ENCODE peak calls at places on chromosomes 5 and 9, in ten cellular contexts. One of them, this sample, is unnamed.

GRCh38 chr9:99030082-99030481 is 74.8 kb upstream of the TGFBR1 start:
- DNase-seq in gastrocnemius medialis: no peak
- DNase-seq in H1: no peak
- DNase-seq in NB4: peak
- DNase-seq in esophagus squamous epithelium: no peak
- DNase-seq in lower leg skin: no peak
- DNase-seq in A549: no peak
- DNase-seq in IMR-90: peak
- DNase-seq in tibial nerve: no peak
- DNase-seq in ovary: no peak
- DNase-seq in this sample: no peak

GRCh38 chr9:2846115-2846514 is 2.2 kb upstream of the PUM3 start:
- DNase-seq in gastrocnemius medialis: no peak
- DNase-seq in H1: no peak
- DNase-seq in NB4: no peak
- DNase-seq in esophagus squamous epithelium: no peak
- DNase-seq in lower leg skin: no peak
- DNase-seq in A549: no peak
- DNase-seq in IMR-90: no peak
- DNase-seq in tibial nerve: no peak
- DNase-seq in ovary: no peak
- DNase-seq in this sample: no peak

GRCh38 chr9:3863114-3863528 is 337.3 kb upstream of the RFX3 start:
- DNase-seq in gastrocnemius medialis: no peak
- DNase-seq in H1: no peak
- DNase-seq in NB4: peak
- DNase-seq in esophagus squamous epithelium: no peak
- DNase-seq in lower leg skin: no peak
- DNase-seq in A549: peak
- DNase-seq in IMR-90: peak
- DNase-seq in tibial nerve: peak
- DNase-seq in ovary: no peak
- DNase-seq in this sample: peak

GRCh38 chr5:175219256-175219835 is 224.6 kb downstream of the DRD1 start:
- DNase-seq in gastrocnemius medialis: no peak
- DNase-seq in H1: no peak
- DNase-seq in NB4: no peak
- DNase-seq in esophagus squamous epithelium: no peak
- DNase-seq in lower leg skin: no peak
- DNase-seq in A549: no peak
- DNase-seq in IMR-90: no peak
- DNase-seq in tibial nerve: no peak
- DNase-seq in ovary: no peak
- DNase-seq in this sample: no peak

GRCh38 chr5:176899946-176900782 is 1.0 kb upstream of the HK3 start:
- DNase-seq in gastrocnemius medialis: no peak
- DNase-seq in H1: no peak
- DNase-seq in NB4: no peak
- DNase-seq in esophagus squamous epithelium: no peak
- DNase-seq in lower leg skin: peak
- DNase-seq in A549: no peak
- DNase-seq in IMR-90: peak
- DNase-seq in tibial nerve: no peak
- DNase-seq in ovary: no peak
- DNase-seq in this sample: no peak

GRCh38 chr5:144404672-144405071 is 234.0 kb downstream of the KCTD16 start:
- DNase-seq in gastrocnemius medialis: no peak
- DNase-seq in H1: no peak
- DNase-seq in NB4: no peak
- DNase-seq in esophagus squamous epithelium: no peak
- DNase-seq in lower leg skin: no peak
- DNase-seq in A549: no peak
- DNase-seq in IMR-90: no peak
- DNase-seq in tibial nerve: no peak
- DNase-seq in ovary: no peak
- DNase-seq in this sample: no peak

GRCh38 chr5:107269256-107269655 is 401.5 kb downstream of the EFNA5 start:
- DNase-seq in gastrocnemius medialis: no peak
- DNase-seq in H1: no peak
- DNase-seq in NB4: no peak
- DNase-seq in esophagus squamous epithelium: no peak
- DNase-seq in lower leg skin: no peak
- DNase-seq in A549: no peak
- DNase-seq in IMR-90: no peak
- DNase-seq in tibial nerve: no peak
- DNase-seq in ovary: no peak
- DNase-seq in this sample: no peak

GRCh38 chr9:90612957-90613356 is 29.7 kb downstream of the DIRAS2 start:
- DNase-seq in gastrocnemius medialis: no peak
- DNase-seq in H1: no peak
- DNase-seq in NB4: no peak
- DNase-seq in esophagus squamous epithelium: no peak
- DNase-seq in lower leg skin: no peak
- DNase-seq in A549: no peak
- DNase-seq in IMR-90: no peak
- DNase-seq in tibial nerve: no peak
- DNase-seq in ovary: no peak
- DNase-seq in this sample: no peak

GRCh38 chr5:134236820-134237219 is 10.9 kb upstream of the PPP2CA start:
- DNase-seq in gastrocnemius medialis: no peak
- DNase-seq in H1: no peak
- DNase-seq in NB4: no peak
- DNase-seq in esophagus squamous epithelium: no peak
- DNase-seq in lower leg skin: no peak
- DNase-seq in A549: no peak
- DNase-seq in IMR-90: no peak
- DNase-seq in tibial nerve: no peak
- DNase-seq in ovary: no peak
- DNase-seq in this sample: no peak

GRCh38 chr5:134245101-134245604 is 19.3 kb upstream of the PPP2CA start:
- DNase-seq in gastrocnemius medialis: no peak
- DNase-seq in H1: no peak
- DNase-seq in NB4: peak
- DNase-seq in esophagus squamous epithelium: no peak
- DNase-seq in lower leg skin: no peak
- DNase-seq in A549: peak
- DNase-seq in IMR-90: peak
- DNase-seq in tibial nerve: no peak
- DNase-seq in ovary: peak
- DNase-seq in this sample: peak

GRCh38 chr5:134242146-134242545 is 16.3 kb upstream of the PPP2CA start:
- DNase-seq in gastrocnemius medialis: peak
- DNase-seq in H1: no peak
- DNase-seq in NB4: no peak
- DNase-seq in esophagus squamous epithelium: no peak
- DNase-seq in lower leg skin: no peak
- DNase-seq in A549: peak
- DNase-seq in IMR-90: peak
- DNase-seq in tibial nerve: peak
- DNase-seq in ovary: no peak
- DNase-seq in this sample: peak

GRCh38 chr5:134236208-134236761 is 10.4 kb upstream of the PPP2CA start:
- DNase-seq in gastrocnemius medialis: no peak
- DNase-seq in H1: no peak
- DNase-seq in NB4: no peak
- DNase-seq in esophagus squamous epithelium: no peak
- DNase-seq in lower leg skin: peak
- DNase-seq in A549: no peak
- DNase-seq in IMR-90: peak
- DNase-seq in tibial nerve: no peak
- DNase-seq in ovary: no peak
- DNase-seq in this sample: peak

DNA sequence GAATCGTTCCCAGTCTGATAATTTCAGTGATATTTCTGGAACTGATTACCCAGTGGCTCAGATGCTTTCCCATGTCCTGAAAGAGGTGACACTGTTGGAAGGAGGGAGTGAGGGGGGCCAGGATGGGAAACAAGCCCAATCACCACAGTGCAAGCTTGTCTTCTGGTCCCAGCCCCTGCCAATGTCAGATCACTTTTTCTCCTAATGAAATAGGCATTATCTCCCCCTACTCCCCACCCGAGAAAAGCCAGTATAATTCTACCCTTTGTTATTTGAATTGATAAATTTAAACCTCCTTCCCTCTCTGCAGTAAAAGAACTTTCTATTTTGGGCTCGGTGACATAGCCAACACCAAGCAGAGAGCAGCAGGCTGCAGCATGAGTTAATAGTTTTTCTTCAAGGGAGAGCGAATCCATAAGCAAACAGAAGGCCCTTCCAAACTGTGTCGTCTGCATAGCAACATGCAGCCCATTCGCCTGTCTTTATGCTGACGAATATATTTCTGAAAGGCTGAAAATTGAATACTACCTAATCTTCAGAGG is 14.6 kb upstream of the PPP2CA start:
- DNase-seq in gastrocnemius medialis: no peak
- DNase-seq in H1: no peak
- DNase-seq in NB4: no peak
- DNase-seq in esophagus squamous epithelium: no peak
- DNase-seq in lower leg skin: no peak
- DNase-seq in A549: peak
- DNase-seq in IMR-90: peak
- DNase-seq in tibial nerve: no peak
- DNase-seq in ovary: no peak
- DNase-seq in this sample: no peak
- H3K4me3 ChIP-seq in gastrocnemius medialis: no peak
- H3K4me3 ChIP-seq in H1: no peak
- H3K4me3 ChIP-seq in NB4: no peak
- H3K4me3 ChIP-seq in esophagus squamous epithelium: no peak
- H3K4me3 ChIP-seq in lower leg skin: no peak
- H3K4me3 ChIP-seq in A549: no peak
- H3K4me3 ChIP-seq in IMR-90: no peak
- H3K4me3 ChIP-seq in tibial nerve: no peak
- H3K4me3 ChIP-seq in ovary: no peak
- H3K4me3 ChIP-seq in this sample: no peak

DNA sequence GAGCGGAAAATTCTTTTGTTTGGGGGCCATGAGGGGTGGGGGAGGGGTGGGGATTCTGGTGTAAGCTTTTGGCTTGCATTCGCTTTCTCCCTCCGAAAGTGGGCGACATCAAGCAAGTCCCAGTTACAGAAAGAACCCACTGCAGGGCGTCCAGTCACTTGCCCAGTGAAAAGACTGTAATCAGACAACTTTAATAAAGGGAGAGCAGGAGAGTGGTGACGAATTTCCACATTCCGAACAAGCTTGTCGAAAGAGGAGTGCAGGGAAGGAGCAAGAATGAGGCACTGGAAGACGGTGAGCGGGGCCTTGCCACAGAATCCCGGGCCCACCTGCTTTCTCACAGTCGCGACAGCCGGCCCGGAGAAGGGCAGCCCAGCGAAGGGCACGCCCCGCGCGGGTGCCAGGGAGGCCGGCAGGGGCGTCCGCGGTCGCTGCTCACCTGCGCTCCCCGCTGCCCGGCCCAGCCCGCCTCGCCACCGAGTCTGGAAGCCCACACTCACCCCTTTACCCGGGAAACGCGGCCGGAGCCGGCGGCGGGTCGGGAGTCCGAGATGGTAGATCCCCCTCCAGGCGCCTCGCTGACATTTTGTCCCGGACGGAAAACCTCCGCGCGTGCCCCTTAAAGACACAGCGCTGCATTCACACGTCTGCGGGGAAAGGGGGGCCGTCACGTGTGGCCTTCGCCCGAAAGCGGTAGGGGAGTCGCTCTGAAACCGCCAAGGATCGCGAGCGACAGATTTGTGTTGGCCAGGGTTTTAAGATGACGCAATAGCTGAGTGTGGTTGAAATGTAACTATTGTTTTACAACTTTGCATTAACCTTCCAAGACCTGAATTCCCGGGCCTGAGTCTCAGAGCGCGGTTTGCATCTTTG is at the start of gene ZBED3:
- DNase-seq in gastrocnemius medialis: peak
- DNase-seq in H1: no peak
- DNase-seq in NB4: peak
- DNase-seq in esophagus squamous epithelium: no peak
- DNase-seq in lower leg skin: peak
- DNase-seq in A549: peak
- DNase-seq in IMR-90: peak
- DNase-seq in tibial nerve: peak
- DNase-seq in ovary: peak
- DNase-seq in this sample: peak
- TF ChIP-seq CTCF in gastrocnemius medialis: peak
- TF ChIP-seq CTCF in H1: peak
- TF ChIP-seq CTCF in NB4: peak
- TF ChIP-seq CTCF in esophagus squamous epithelium: no peak
- TF ChIP-seq CTCF in lower leg skin: no peak
- TF ChIP-seq CTCF in A549: peak
- TF ChIP-seq CTCF in IMR-90: no peak
- TF ChIP-seq CTCF in tibial nerve: no peak
- TF ChIP-seq CTCF in ovary: no peak
- TF ChIP-seq CTCF in this sample: no peak

DNA sequence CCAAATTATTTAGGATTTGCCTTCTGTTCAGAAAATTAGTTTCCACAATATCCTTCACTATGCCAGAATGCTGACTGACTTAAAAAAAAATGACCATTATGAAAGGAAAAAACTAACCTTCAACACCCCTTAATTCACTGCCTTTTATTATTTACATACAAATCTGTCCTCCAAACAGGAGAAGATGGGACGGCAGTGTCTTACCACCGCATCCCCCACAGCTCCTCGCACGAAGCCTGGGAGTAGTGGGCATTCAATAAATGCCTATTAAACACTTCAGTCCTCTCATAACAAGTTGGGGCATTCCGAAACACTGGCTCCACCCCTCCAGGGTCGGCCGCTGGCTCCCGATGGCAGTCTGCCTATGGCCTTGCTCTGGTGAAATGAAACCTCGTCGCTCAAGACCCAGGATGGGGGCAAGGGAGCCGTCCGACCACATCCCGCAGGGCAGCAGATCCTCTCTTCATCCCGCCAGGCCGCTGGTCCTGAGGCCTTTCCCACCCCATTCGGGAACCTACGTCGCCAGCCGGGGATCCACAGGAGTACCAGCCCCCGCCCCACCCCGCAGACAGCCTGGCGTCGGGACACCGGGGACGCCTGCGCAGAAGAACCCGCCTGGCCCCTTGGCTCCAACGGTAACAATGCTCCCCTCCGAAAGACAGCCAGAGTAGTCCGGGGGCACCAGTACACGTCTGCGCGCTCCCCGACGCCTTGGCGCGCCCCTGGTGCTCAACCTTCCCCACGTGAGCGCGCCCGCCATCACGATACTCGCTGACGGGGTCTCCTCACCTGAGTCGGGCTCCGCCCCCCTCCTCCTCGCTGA is 613 bp downstream of the ZBTB5 start:
- DNase-seq in gastrocnemius medialis: peak
- DNase-seq in H1: no peak
- DNase-seq in NB4: peak
- DNase-seq in esophagus squamous epithelium: peak
- DNase-seq in lower leg skin: peak
- DNase-seq in A549: no peak
- DNase-seq in IMR-90: peak
- DNase-seq in tibial nerve: peak
- DNase-seq in ovary: no peak
- DNase-seq in this sample: no peak
- TF ChIP-seq POLR2A in gastrocnemius medialis: peak
- TF ChIP-seq POLR2A in H1: peak
- TF ChIP-seq POLR2A in NB4: peak
- TF ChIP-seq POLR2A in esophagus squamous epithelium: peak
- TF ChIP-seq POLR2A in lower leg skin: no peak
- TF ChIP-seq POLR2A in A549: peak
- TF ChIP-seq POLR2A in IMR-90: peak
- TF ChIP-seq POLR2A in tibial nerve: peak
- TF ChIP-seq POLR2A in ovary: no peak
- TF ChIP-seq POLR2A in this sample: no peak

GRCh38 chr5:137515238-137515637 is 16.1 kb upstream of the SPOCK1 start:
- DNase-seq in gastrocnemius medialis: no peak
- DNase-seq in H1: no peak
- DNase-seq in NB4: no peak
- DNase-seq in esophagus squamous epithelium: no peak
- DNase-seq in lower leg skin: no peak
- DNase-seq in A549: no peak
- DNase-seq in IMR-90: no peak
- DNase-seq in tibial nerve: no peak
- DNase-seq in ovary: no peak
- DNase-seq in this sample: no peak

GRCh38 chr5:137521246-137521645 is 22.1 kb upstream of the SPOCK1 start:
- DNase-seq in gastrocnemius medialis: no peak
- DNase-seq in H1: no peak
- DNase-seq in NB4: no peak
- DNase-seq in esophagus squamous epithelium: no peak
- DNase-seq in lower leg skin: no peak
- DNase-seq in A549: no peak
- DNase-seq in IMR-90: no peak
- DNase-seq in tibial nerve: no peak
- DNase-seq in ovary: no peak
- DNase-seq in this sample: no peak

GRCh38 chr5:137516251-137516797 is 17.2 kb upstream of the SPOCK1 start:
- DNase-seq in gastrocnemius medialis: no peak
- DNase-seq in H1: no peak
- DNase-seq in NB4: no peak
- DNase-seq in esophagus squamous epithelium: no peak
- DNase-seq in lower leg skin: no peak
- DNase-seq in A549: no peak
- DNase-seq in IMR-90: no peak
- DNase-seq in tibial nerve: no peak
- DNase-seq in ovary: no peak
- DNase-seq in this sample: no peak

DNA sequence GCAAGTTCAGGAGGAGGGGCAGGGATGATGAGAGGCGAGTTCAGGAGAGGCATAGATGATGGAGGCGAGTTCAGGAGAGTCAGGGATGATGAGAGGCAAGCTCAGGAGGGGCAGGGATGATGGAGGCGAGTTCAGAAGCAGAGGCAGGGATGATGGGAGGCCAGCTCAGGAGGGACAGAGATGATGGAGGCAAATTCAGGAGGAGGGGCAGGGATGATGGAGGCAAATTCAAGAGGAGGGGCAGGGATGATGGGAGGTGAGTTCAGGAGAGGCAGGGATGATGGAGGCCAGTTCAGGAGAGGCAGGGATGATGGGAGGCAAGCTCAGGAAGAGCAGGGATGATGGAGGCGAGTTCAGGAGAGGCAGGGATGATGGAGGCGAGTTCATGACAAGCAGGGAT is 17.8 kb upstream of the SPOCK1 start:
- DNase-seq in gastrocnemius medialis: no peak
- DNase-seq in H1: no peak
- DNase-seq in NB4: no peak
- DNase-seq in esophagus squamous epithelium: no peak
- DNase-seq in lower leg skin: no peak
- DNase-seq in A549: no peak
- DNase-seq in IMR-90: no peak
- DNase-seq in tibial nerve: no peak
- DNase-seq in ovary: no peak
- DNase-seq in this sample: no peak
- H3K4me3 ChIP-seq in gastrocnemius medialis: no peak
- H3K4me3 ChIP-seq in H1: no peak
- H3K4me3 ChIP-seq in NB4: no peak
- H3K4me3 ChIP-seq in esophagus squamous epithelium: no peak
- H3K4me3 ChIP-seq in lower leg skin: no peak
- H3K4me3 ChIP-seq in A549: no peak
- H3K4me3 ChIP-seq in IMR-90: no peak
- H3K4me3 ChIP-seq in tibial nerve: no peak
- H3K4me3 ChIP-seq in ovary: no peak
- H3K4me3 ChIP-seq in this sample: no peak

This sample was measured in uterus.